ENCODE peak calls at places on chromosomes 13 and 19, in ten cellular contexts. G is breast epithelium; P is CD8-positive, alpha-beta T cell; R is nephron progenitor cell; D is hepatocyte; H is AG04450; M is pancreas; X is fibroblast of lung; J is left ventricle myocardium inferior; B is activated CD8-positive, alpha-beta T cell treated with anti-CD3 and anti-CD28 coated beads for 36 hours. F is an unnamed sample.

GRCh38 chr19:1399745-1400144 is 1.6 kb downstream of the GAMT start:
- DNase-seq in G (no peak), P (no peak), R (no peak), D (no peak), H (no peak), M (peak), X (no peak), J (no peak), B (no peak), F (no peak)

GRCh38 chr13:36981156-36981743 is 17.9 kb downstream of the ALG5 start:
- DNase-seq in G (no peak), P (no peak), R (no peak), D (peak), H (peak), M (no peak), X (peak), J (no peak), B (no peak), F (no peak)

GRCh38 chr13:26340812-26341211 is 86.9 kb downstream of the CDK8 start:
- DNase-seq in G (no peak), P (no peak), R (no peak), D (no peak), H (no peak), M (no peak), X (peak), J (no peak), B (no peak), F (no peak)

GRCh38 chr19:45306522-45307027 is 16.1 kb downstream of the CKM start:
- DNase-seq in G (no peak), P (no peak), R (no peak), D (no peak), H (no peak), M (no peak), X (no peak), J (no peak), B (no peak), F (no peak)

GRCh38 chr13:98206946-98207345 is 29.9 kb upstream of the RNF113B start:
- DNase-seq in G (no peak), P (no peak), R (no peak), D (no peak), H (peak), M (no peak), X (peak), J (no peak), B (no peak), F (no peak)

GRCh38 chr19:35712529-35712909 is 5.3 kb upstream of the KMT2B start:
- DNase-seq in G (no peak), P (no peak), R (no peak), D (no peak), H (no peak), M (no peak), X (no peak), J (no peak), B (peak), F (no peak)

GRCh38 chr19:39297931-39298634 is 1.9 kb downstream of the IFNL1 start:
- DNase-seq in G (no peak), P (peak), R (no peak), D (no peak), H (no peak), M (no peak), X (no peak), J (no peak), B (peak), F (peak)

GRCh38 chr19:40954573-40954972 is 36.5 kb upstream of the CYP2B6 start:
- DNase-seq in G (no peak), P (no peak), R (peak), D (no peak), H (no peak), M (no peak), X (peak), J (no peak), B (no peak), F (no peak)

GRCh38 chr13:101332583-101332982 is 83.7 kb downstream of the NALCN start:
- DNase-seq in G (no peak), P (no peak), R (no peak), D (no peak), H (no peak), M (no peak), X (no peak), J (no peak), B (no peak), F (no peak)

GRCh38 chr19:18223860-18224524 is 2.2 kb downstream of the PDE4C start:
- DNase-seq in G (no peak), P (no peak), R (peak), D (peak), H (no peak), M (peak), X (no peak), J (peak), B (peak), F (no peak)

GRCh38 chr13:80871481-80871880 is 530.6 kb upstream of the SPRY2 start:
- DNase-seq in G (no peak), P (no peak), R (no peak), D (no peak), H (no peak), M (no peak), X (peak), J (no peak), B (no peak), F (no peak)

GRCh38 chr19:29697523-29698261 is 17.4 kb downstream of the C19orf12 start:
- DNase-seq in G (no peak), P (no peak), R (no peak), D (no peak), H (no peak), M (peak), X (no peak), J (no peak), B (no peak), F (no peak)

GRCh38 chr13:79936368-79937136 is 404.4 kb downstream of the SPRY2 start:
- DNase-seq in G (no peak), P (no peak), R (no peak), D (peak), H (peak), M (no peak), X (peak), J (no peak), B (no peak), F (no peak)

GRCh38 chr19:7670150-7670784 is 1.4 kb downstream of the RETN start:
- DNase-seq in G (no peak), P (peak), R (peak), D (peak), H (no peak), M (no peak), X (no peak), J (no peak), B (peak), F (no peak)

GRCh38 chr13:102913924-102914628 is 68.2 kb downstream of the ERCC5 start:
- DNase-seq in G (no peak), P (no peak), R (no peak), D (no peak), H (no peak), M (no peak), X (peak), J (no peak), B (no peak), F (peak)

GRCh38 chr13:62085337-62085736 is 669.7 kb upstream of the PCDH20 start:
- DNase-seq in G (no peak), P (no peak), R (no peak), D (no peak), H (no peak), M (no peak), X (no peak), J (no peak), B (no peak), F (no peak)

GRCh38 chr19:35560271-35560670 is 3.2 kb downstream of the ATP4A start:
- DNase-seq in G (no peak), P (no peak), R (no peak), D (no peak), H (no peak), M (no peak), X (no peak), J (no peak), B (no peak), F (no peak)

GRCh38 chr13:77429320-77430142 is 102.6 kb upstream of the MYCBP2 start:
- DNase-seq in G (no peak), P (no peak), R (no peak), D (no peak), H (no peak), M (no peak), X (peak), J (no peak), B (peak), F (no peak)

GRCh38 chr19:2462635-2463421 is 6.1 kb upstream of the LMNB2 start:
- DNase-seq in G (peak), P (no peak), R (peak), D (peak), H (peak), M (peak), X (peak), J (peak), B (no peak), F (peak)

GRCh38 chr13:42424182-42424581 is 149.8 kb upstream of the TNFSF11 start:
- DNase-seq in G (no peak), P (no peak), R (no peak), D (no peak), H (no peak), M (no peak), X (no peak), J (no peak), B (no peak), F (no peak)

GRCh38 chr13:49303533-49304252 is 56.0 kb downstream of the CDADC1 start:
- DNase-seq in G (no peak), P (no peak), R (peak), D (no peak), H (no peak), M (peak), X (no peak), J (no peak), B (no peak), F (peak)

GRCh38 chr19:55270172-55270942 is 9.6 kb downstream of the HSPBP1 start:
- DNase-seq in G (no peak), P (no peak), R (no peak), D (no peak), H (no peak), M (no peak), X (no peak), J (no peak), B (no peak), F (no peak)

GRCh38 chr19:16897572-16898056 is 8.8 kb downstream of the F2RL3 start:
- DNase-seq in G (no peak), P (no peak), R (no peak), D (no peak), H (no peak), M (peak), X (peak), J (no peak), B (no peak), F (peak)

GRCh38 chr13:42985312-42986175 is 6.5 kb downstream of the EPSTI1 start:
- DNase-seq in G (no peak), P (no peak), R (no peak), D (peak), H (no peak), M (no peak), X (no peak), J (no peak), B (no peak), F (peak)

GRCh38 chr19:35862528-35862927 is 5.8 kb downstream of the KIRREL2 start:
- DNase-seq in G (no peak), P (no peak), R (no peak), D (no peak), H (no peak), M (no peak), X (no peak), J (no peak), B (no peak), F (no peak)

GRCh38 chr19:49677901-49678674 is 1.0 kb downstream of the PRMT1 start:
- DNase-seq in G (peak), P (peak), R (peak), D (peak), H (no peak), M (no peak), X (peak), J (peak), B (peak), F (peak)

GRCh38 chr13:47896546-47896945 is 104.5 kb downstream of the SUCLA2 start:
- DNase-seq in G (no peak), P (no peak), R (no peak), D (no peak), H (no peak), M (no peak), X (no peak), J (no peak), B (no peak), F (no peak)

GRCh38 chr13:33057019-33057785 is 41.0 kb downstream of the KL start:
- DNase-seq in G (no peak), P (no peak), R (no peak), D (no peak), H (no peak), M (no peak), X (no peak), J (no peak), B (no peak), F (no peak)

GRCh38 chr19:19260417-19260816 is 12.7 kb downstream of the TM6SF2 start:
- DNase-seq in G (no peak), P (no peak), R (no peak), D (no peak), H (no peak), M (no peak), X (no peak), J (no peak), B (no peak), F (no peak)

GRCh38 chr19:3693030-3693925 is 7.0 kb downstream of the PIP5K1C start:
- DNase-seq in G (no peak), P (no peak), R (no peak), D (no peak), H (no peak), M (peak), X (no peak), J (no peak), B (no peak), F (no peak)

GRCh38 chr13:40549500-40550094 is 116.8 kb downstream of the FOXO1 start:
- DNase-seq in G (no peak), P (no peak), R (no peak), D (no peak), H (no peak), M (no peak), X (peak), J (no peak), B (no peak), F (no peak)

GRCh38 chr13:40102854-40103253 is 447.4 kb downstream of the COG6 start:
- DNase-seq in G (no peak), P (peak), R (no peak), D (peak), H (peak), M (no peak), X (peak), J (no peak), B (peak), F (peak)

GRCh38 chr19:43554317-43554895 is 20.9 kb downstream of the XRCC1 start:
- DNase-seq in G (no peak), P (no peak), R (no peak), D (no peak), H (no peak), M (no peak), X (no peak), J (no peak), B (no peak), F (no peak)

GRCh38 chr13:23330356-23330755 is 103.1 kb downstream of the SACS start:
- DNase-seq in G (no peak), P (no peak), R (no peak), D (no peak), H (no peak), M (no peak), X (peak), J (no peak), B (no peak), F (no peak)

GRCh38 chr13:25375727-25376358 is 4.1 kb downstream of the ATP8A2 start:
- DNase-seq in G (no peak), P (peak), R (peak), D (peak), H (peak), M (no peak), X (peak), J (no peak), B (peak), F (no peak)

GRCh38 chr13:99281811-99282263 is 23.7 kb upstream of the GPR18 start:
- DNase-seq in G (no peak), P (peak), R (no peak), D (no peak), H (no peak), M (no peak), X (no peak), J (peak), B (peak), F (peak)

GRCh38 chr19:29872224-29872731 is 60.5 kb downstream of the CCNE1 start:
- DNase-seq in G (no peak), P (peak), R (peak), D (peak), H (no peak), M (peak), X (peak), J (no peak), B (peak), F (no peak)

GRCh38 chr19:5567360-5567970 is at the start of gene TINCR:
- DNase-seq in G (no peak), P (no peak), R (peak), D (peak), H (no peak), M (no peak), X (no peak), J (no peak), B (no peak), F (no peak)
- TF ChIP-seq CTCF in G (no peak), P (no peak), R (peak), D (peak), H (no peak), M (no peak), X (no peak), J (no peak), B (peak), F (no peak)

GRCh38 chr13:55788548-55788947 is 1352.2 kb upstream of the PRR20A start:
- DNase-seq in G (no peak), P (no peak), R (no peak), D (no peak), H (no peak), M (no peak), X (no peak), J (no peak), B (no peak), F (no peak)

GRCh38 chr13:55792544-55793178 is 1348.1 kb upstream of the PRR20A start:
- DNase-seq in G (no peak), P (no peak), R (no peak), D (no peak), H (no peak), M (no peak), X (no peak), J (no peak), B (no peak), F (no peak)
- TF ChIP-seq CTCF in G (no peak), P (no peak), R (no peak), D (no peak), H (no peak), M (no peak), X (no peak), J (no peak), B (no peak), F (no peak)

GRCh38 chr13:114234645-114235421 is at the start of gene CDC16:
- DNase-seq in G (peak), P (peak), R (peak), D (peak), H (peak), M (peak), X (peak), J (peak), B (peak), F (peak)
- TF ChIP-seq CTCF in G (no peak), P (peak), R (no peak), D (peak), H (no peak), M (no peak), X (no peak), J (peak), B (peak), F (no peak)

GRCh38 chr19:10231624-10232228 is 595 bp upstream of the S1PR2 start:
- DNase-seq in G (no peak), P (no peak), R (no peak), D (no peak), H (no peak), M (no peak), X (no peak), J (no peak), B (no peak), F (no peak)
- TF ChIP-seq CTCF in G (no peak), P (no peak), R (no peak), D (no peak), H (no peak), M (no peak), X (no peak), J (no peak), B (no peak), F (no peak)

GRCh38 chr19:9958451-9958850 is 22.1 kb upstream of the OLFM2 start:
- DNase-seq in G (no peak), P (no peak), R (no peak), D (no peak), H (peak), M (no peak), X (peak), J (no peak), B (no peak), F (no peak)
- TF ChIP-seq CTCF in G (no peak), P (no peak), R (no peak), D (no peak), H (no peak), M (no peak), X (peak), J (no peak), B (no peak), F (no peak)

DNA sequence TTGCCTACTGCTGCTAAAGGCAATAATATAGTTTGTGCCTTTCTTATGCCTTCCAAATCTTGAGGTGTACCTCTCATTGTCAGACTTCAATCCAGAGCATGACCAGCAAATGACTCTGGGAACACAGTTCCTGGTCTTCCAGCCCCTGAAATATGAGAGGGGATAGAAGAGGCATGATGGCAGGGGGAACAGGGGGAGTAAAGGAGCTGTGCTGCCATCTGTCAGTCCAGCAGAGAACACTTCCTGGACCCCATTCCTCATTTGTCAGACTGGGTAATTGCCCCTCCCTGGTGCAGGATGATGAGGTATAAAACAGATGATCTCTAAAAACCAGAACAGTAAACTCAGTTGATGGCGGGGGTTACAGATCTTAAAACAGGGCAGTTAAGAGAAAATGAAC is 618.7 kb downstream of the DIAPH3 start:
- DNase-seq in G (no peak), P (no peak), R (no peak), D (no peak), H (no peak), M (no peak), X (no peak), J (no peak), B (no peak), F (no peak)
- TF ChIP-seq CTCF in G (no peak), P (no peak), R (no peak), D (no peak), H (no peak), M (no peak), X (no peak), J (no peak), B (no peak), F (no peak)

DNA sequence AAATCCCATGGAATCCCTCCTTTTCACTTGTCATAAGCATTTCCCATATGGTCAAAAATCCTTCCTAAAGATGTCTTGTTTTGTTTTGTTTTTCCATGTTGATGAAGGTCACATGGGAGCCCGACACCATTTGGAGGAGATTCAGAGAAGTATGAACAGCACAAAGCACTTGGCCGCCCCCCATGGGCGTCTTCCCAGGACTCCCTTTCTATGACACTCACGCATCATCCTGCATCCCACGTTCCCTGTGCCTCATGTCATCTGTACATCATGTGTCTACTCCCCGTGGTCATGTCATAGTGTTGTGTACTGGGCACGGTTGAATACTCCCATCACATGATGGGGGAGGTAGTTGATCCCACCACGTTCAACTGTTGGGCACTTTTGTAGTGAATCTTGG is 2.0 kb downstream of the ZSCAN1 start:
- DNase-seq in G (no peak), P (no peak), R (no peak), D (no peak), H (no peak), M (no peak), X (no peak), J (no peak), B (no peak), F (no peak)
- TF ChIP-seq CTCF in G (no peak), P (no peak), R (no peak), D (no peak), H (no peak), M (no peak), X (no peak), J (no peak), B (no peak), F (no peak)

DNA sequence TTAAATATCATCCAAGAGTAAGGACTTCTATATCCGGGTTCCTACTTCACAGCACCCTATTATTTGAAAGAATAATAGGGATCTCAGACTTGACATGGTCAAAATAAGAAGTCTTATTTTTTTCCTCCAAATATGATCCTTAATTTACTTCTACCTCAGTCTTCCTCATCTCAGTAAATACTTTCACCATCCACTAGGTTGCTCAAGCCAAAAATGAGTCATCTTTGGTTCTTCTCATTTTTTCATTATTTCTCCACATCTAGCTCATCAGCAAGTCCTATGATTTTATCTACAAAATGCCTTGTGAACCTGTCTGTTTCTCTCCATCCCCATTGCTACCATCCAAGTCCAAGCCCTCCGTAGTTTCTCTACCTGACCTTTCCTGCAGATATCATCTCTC is 121.9 kb upstream of the GJB6 start:
- DNase-seq in G (no peak), P (no peak), R (no peak), D (no peak), H (no peak), M (no peak), X (peak), J (no peak), B (no peak), F (no peak)
- TF ChIP-seq CTCF in G (no peak), P (no peak), R (no peak), D (no peak), H (peak), M (no peak), X (peak), J (no peak), B (no peak), F (no peak)